ENCODE peak calls at places on chromosomes 6 and 20, in four cellular contexts. O, A, E and B are unnamed samples.
A peak's percentile ranks its signal among the peaks of the same experiment; 100 is the strongest.

GRCh38 chr6:46993846-46994245 is 48.3 kb downstream of the ADGRF1 start:
- DNase-seq in O (no peak), E (no peak), A (no peak), B (no peak)

GRCh38 chr6:26175428-26176181 is 88.4 kb downstream of the HFE start:
- DNase-seq in E (no peak), A (peak; percentile 50), O (peak; percentile 53), B (no peak)

GRCh38 chr6:83381949-83382348 is 48.9 kb downstream of the ME1 start:
- DNase-seq in O (no peak), A (no peak), E (no peak), B (no peak)

GRCh38 chr6:154824076-154824475 is 90.9 kb downstream of the SCAF8 start:
- DNase-seq in A (no peak), E (no peak), O (peak; percentile 13), B (no peak)

GRCh38 chr6:101666256-101666655 is 272.7 kb downstream of the GRIK2 start:
- DNase-seq in E (no peak), O (no peak), A (no peak), B (no peak)

GRCh38 chr6:20969551-20969950 is 435.3 kb downstream of the CDKAL1 start:
- DNase-seq in A (no peak), O (no peak), E (no peak), B (no peak)

GRCh38 chr6:41428995-41429417 is 93.6 kb downstream of the NCR2 start:
- DNase-seq in O (no peak), E (no peak), A (no peak), B (no peak)

GRCh38 chr20:15544727-15545126 is 1028.5 kb downstream of the KIF16B start:
- DNase-seq in O (no peak), E (no peak), A (no peak), B (no peak)

GRCh38 chr6:26342106-26342999 is 22.6 kb upstream of the BTN3A2 start:
- DNase-seq in A (no peak), E (no peak), O (no peak), B (no peak)

GRCh38 chr6:62891065-62891647 is 320.1 kb upstream of the FKBP1C start:
- DNase-seq in E (no peak), O (no peak), A (no peak), B (no peak)